ENCODE peak calls at places on chromosome 7, in eight cellular contexts. Q is SK-N-SH, S is glomerular endothelial cell, B is aorta, T is lung, F is GM10248, X is astrocyte, O is GM20000. U is an unnamed sample.

GRCh38 chr7:6578114-6579084 is 1.1 kb downstream of the ZDHHC4 start:
- DNase-seq in Q (no peak), S (no peak), B (no peak), T (no peak), F (no peak), X (no peak), O (no peak), U (peak; percentile 94)

GRCh38 chr7:21908746-21909145 is 37.0 kb downstream of the CDCA7L start:
- DNase-seq in Q (no peak), S (no peak), B (no peak), T (no peak), F (no peak), X (no peak), O (no peak), U (no peak)

GRCh38 chr7:49597805-49598204 is 175.6 kb upstream of the VWC2 start:
- DNase-seq in Q (no peak), S (no peak), B (no peak), T (no peak), F (no peak), X (no peak), O (no peak), U (no peak)

GRCh38 chr7:20012100-20012499 is 205.1 kb downstream of the MACC1 start:
- DNase-seq in Q (no peak), S (no peak), B (no peak), T (no peak), F (no peak), X (no peak), O (no peak), U (no peak)

GRCh38 chr7:151720297-151720696 is 156.6 kb downstream of the PRKAG2 start:
- DNase-seq in Q (no peak), S (no peak), B (no peak), T (no peak), F (no peak), X (no peak), O (no peak), U (no peak)

GRCh38 chr7:105851064-105851463 is 25.3 kb downstream of the ATXN7L1 start:
- DNase-seq in Q (no peak), S (no peak), B (no peak), T (no peak), F (no peak), X (no peak), O (no peak), U (no peak)

GRCh38 chr7:23474098-23474828 is 4.0 kb upstream of the IGF2BP3 start:
- DNase-seq in Q (peak; percentile 94), S (no peak), B (peak; percentile 87), T (peak; percentile 66), F (peak; percentile 96), X (peak; percentile 87), O (peak; percentile 95), U (peak; percentile 94)

GRCh38 chr7:149266451-149266850 is 4.5 kb downstream of the ZNF783 start:
- DNase-seq in Q (no peak), S (no peak), B (no peak), T (no peak), F (no peak), X (no peak), O (no peak), U (no peak)

GRCh38 chr7:129607471-129608120 is 3.9 kb upstream of the NRF1 start:
- DNase-seq in Q (peak; percentile 64), S (no peak), B (no peak), T (no peak), F (peak; percentile 46), X (no peak), O (peak; percentile 54), U (peak; percentile 41)

GRCh38 chr7:1348836-1349335 is 110.4 kb downstream of the MICALL2 start:
- DNase-seq in Q (no peak), S (no peak), B (peak; percentile 37), T (no peak), F (no peak), X (no peak), O (no peak), U (no peak)

GRCh38 chr7:36925207-36925606 is 200.9 kb upstream of the AOAH start:
- DNase-seq in Q (peak; percentile 44), S (no peak), B (no peak), T (no peak), F (no peak), X (no peak), O (no peak), U (no peak)

GRCh38 chr7:78398576-78398975 is 600.0 kb downstream of the PHTF2 start:
- DNase-seq in Q (no peak), S (no peak), B (no peak), T (no peak), F (no peak), X (no peak), O (no peak), U (no peak)

GRCh38 chr7:81245353-81245752 is 326.5 kb upstream of the SEMA3C start:
- DNase-seq in Q (no peak), S (no peak), B (no peak), T (no peak), F (no peak), X (no peak), O (no peak), U (no peak)

GRCh38 chr7:23206511-23206867 is 24.6 kb downstream of the NUP42 start:
- DNase-seq in Q (peak; percentile 74), S (no peak), B (no peak), T (no peak), F (no peak), X (no peak), O (no peak), U (no peak)

GRCh38 chr7:24706211-24707165 is 50.8 kb downstream of the GSDME start:
- DNase-seq in Q (no peak), S (no peak), B (no peak), T (no peak), F (no peak), X (no peak), O (no peak), U (no peak)

GRCh38 chr7:69708857-69709256 is 110.6 kb downstream of the AUTS2 start:
- DNase-seq in Q (no peak), S (no peak), B (no peak), T (no peak), F (no peak), X (peak; percentile 67), O (no peak), U (no peak)

GRCh38 chr7:36784991-36785940 is 61.0 kb upstream of the AOAH start:
- DNase-seq in Q (no peak), S (no peak), B (no peak), T (peak; percentile 32), F (peak; percentile 55), X (no peak), O (peak; percentile 45), U (no peak)

GRCh38 chr7:137970263-137970975 is 31.5 kb downstream of the CREB3L2 start:
- DNase-seq in Q (no peak), S (no peak), B (peak; percentile 92), T (no peak), F (no peak), X (peak; percentile 93), O (no peak), U (peak; percentile 83)

GRCh38 chr7:142357953-142358520 is 100.2 kb upstream of the PRSS58 start:
- DNase-seq in Q (peak; percentile 66), S (peak; percentile 51), B (no peak), T (no peak), F (peak; percentile 59), X (peak; percentile 59), O (peak; percentile 49), U (peak; percentile 80)

U was measured in amniotic epithelial cell.